ENCODE peak calls at places on chromosomes 4 and X, in four cellular contexts. T is AG04450, M is pancreas, K is foreskin fibroblast. I is an unnamed sample.

GRCh38 chr4:72295966-72296557 is 264.3 kb downstream of the NPFFR2 start:
- DNase-seq in T (peak; percentile 15), M (no peak), K (no peak), I (peak; percentile 50)

GRCh38 chrX:47321978-47322377 is 48.4 kb upstream of the ZNF157 start:
- DNase-seq in T (no peak), M (no peak), K (no peak), I (no peak)

GRCh38 chr4:123361195-123361861 is 35.3 kb upstream of the SPRY1 start:
- DNase-seq in T (peak; percentile 88), M (no peak), K (peak; percentile 86), I (peak; percentile 66)

GRCh38 chrX:68647156-68647957 is at the start of gene STARD8:
- DNase-seq in T (no peak), M (peak; percentile 26), K (peak; percentile 33), I (no peak)

GRCh38 chr4:30770049-30770549 is 49.9 kb downstream of the PCDH7 start:
- DNase-seq in T (no peak), M (no peak), K (peak; percentile 4), I (no peak)

GRCh38 chr4:22574880-22575279 is 59.0 kb upstream of the ADGRA3 start:
- DNase-seq in T (no peak), M (no peak), K (no peak), I (no peak)

GRCh38 chrX:39152106-39152649 is 350.9 kb downstream of the MID1IP1 start:
- DNase-seq in T (no peak), M (no peak), K (no peak), I (no peak)

GRCh38 chr4:61517144-61517543 is 317.0 kb downstream of the ADGRL3 start:
- DNase-seq in T (no peak), M (no peak), K (no peak), I (no peak)

GRCh38 chrX:10608099-10608498 is 12.3 kb downstream of the MID1 start:
- DNase-seq in T (peak; percentile 56), M (no peak), K (peak; percentile 51), I (no peak)

GRCh38 chr4:81896936-81897335 is 425.2 kb upstream of the RASGEF1B start:
- DNase-seq in T (no peak), M (no peak), K (no peak), I (no peak)

GRCh38 chrX:19888419-19888879 is 1.0 kb upstream of the SH3KBP1 start:
- DNase-seq in T (peak; percentile 36), M (no peak), K (peak; percentile 50), I (peak; percentile 42)

GRCh38 chr4:142549726-142550463 is 296.2 kb downstream of the INPP4B start:
- DNase-seq in T (peak; percentile 23), M (peak; percentile 24), K (peak; percentile 78), I (no peak)

GRCh38 chrX:132216806-132217202 is 2.4 kb downstream of the RAP2C start:
- DNase-seq in T (no peak), M (no peak), K (no peak), I (no peak)

GRCh38 chr4:101953949-101954348 is 163.4 kb downstream of the BANK1 start:
- DNase-seq in T (peak; percentile 16), M (no peak), K (no peak), I (peak; percentile 52)

GRCh38 chrX:79288723-79289122 is 78.4 kb downstream of the ITM2A start:
- DNase-seq in T (no peak), M (no peak), K (no peak), I (no peak)

GRCh38 chrX:16852617-16853179 is 17.5 kb downstream of the RBBP7 start:
- DNase-seq in T (no peak), M (no peak), K (no peak), I (no peak)

GRCh38 chr4:102826105-102826889 is 1.1 kb downstream of the UBE2D3 start:
- DNase-seq in T (no peak), M (no peak), K (no peak), I (no peak)

GRCh38 chrX:19272452-19272851 is 71.3 kb upstream of the PDHA1 start:
- DNase-seq in T (no peak), M (no peak), K (no peak), I (no peak)

GRCh38 chrX:96182366-96182765 is 502.3 kb upstream of the DIAPH2 start:
- DNase-seq in T (peak; percentile 1), M (no peak), K (no peak), I (no peak)

GRCh38 chr4:152041304-152041703 is 280.5 kb upstream of the GATB start:
- DNase-seq in T (no peak), M (no peak), K (no peak), I (no peak)

GRCh38 chr4:6463311-6464289 is 8.8 kb downstream of the PPP2R2C start:
- DNase-seq in T (no peak), M (no peak), K (no peak), I (no peak)

GRCh38 chrX:40573763-40574162 is 7.0 kb upstream of the ATP6AP2 start:
- DNase-seq in T (no peak), M (no peak), K (no peak), I (no peak)

GRCh38 chr4:17168571-17168970 is 270.1 kb upstream of the LDB2 start:
- DNase-seq in T (peak; percentile 59), M (no peak), K (peak; percentile 55), I (peak; percentile 51)
- H3K4me3 ChIP-seq in T (no peak overlapping the region), M (no peak overlapping the region), K (no peak overlapping the region), I (no peak overlapping the region)

GRCh38 chr4:25756503-25756902 is 100.9 kb downstream of the SLC34A2 start:
- DNase-seq in T (no peak), M (no peak), K (no peak), I (no peak)

GRCh38 chr4:25757452-25757851 is 101.8 kb downstream of the SLC34A2 start:
- DNase-seq in T (no peak), M (no peak), K (no peak), I (no peak)

GRCh38 chr4:25759101-25759500 is 103.5 kb downstream of the SLC34A2 start:
- DNase-seq in T (no peak), M (no peak), K (no peak), I (no peak)

GRCh38 chr4:25760048-25760447 is 102.7 kb downstream of the SEL1L3 start:
- DNase-seq in T (no peak), M (no peak), K (no peak), I (no peak)

GRCh38 chr4:25760518-25761157 is 102.2 kb downstream of the SEL1L3 start:
- DNase-seq in T (no peak), M (no peak), K (peak; percentile 10), I (no peak)
- H3K4me3 ChIP-seq in T (no peak overlapping the region), M (no peak overlapping the region), K (no peak overlapping the region), I (no peak overlapping the region)

DNA sequence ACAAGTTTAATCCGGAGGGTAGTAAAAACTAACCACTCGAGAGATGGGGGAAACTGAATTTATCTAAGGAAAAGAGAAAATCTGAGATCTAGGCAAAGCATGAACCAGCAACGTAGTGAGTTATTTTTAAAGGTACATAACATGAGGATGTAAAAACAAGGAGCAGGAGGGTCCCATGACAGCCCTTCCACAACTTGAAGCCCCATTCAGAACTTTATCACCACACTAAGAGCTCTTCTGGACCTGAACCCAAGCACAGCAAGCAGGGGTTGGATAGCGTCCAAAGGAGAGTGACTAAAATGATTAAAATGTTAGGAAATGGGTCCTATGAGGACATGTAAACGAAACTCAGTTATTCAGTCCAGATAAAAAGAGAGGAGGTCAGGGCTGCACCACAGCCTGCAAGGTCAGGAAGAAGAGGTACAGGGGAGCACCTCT is 16.2 kb downstream of the SH3RF1 start:
- DNase-seq in T (peak; percentile 53), M (peak; percentile 37), K (peak; percentile 86), I (peak; percentile 56)
- H3K4me3 ChIP-seq in T (peak overlapping the region; percentile 12), M (no peak overlapping the region), K (no peak overlapping the region), I (no peak overlapping the region)

DNA sequence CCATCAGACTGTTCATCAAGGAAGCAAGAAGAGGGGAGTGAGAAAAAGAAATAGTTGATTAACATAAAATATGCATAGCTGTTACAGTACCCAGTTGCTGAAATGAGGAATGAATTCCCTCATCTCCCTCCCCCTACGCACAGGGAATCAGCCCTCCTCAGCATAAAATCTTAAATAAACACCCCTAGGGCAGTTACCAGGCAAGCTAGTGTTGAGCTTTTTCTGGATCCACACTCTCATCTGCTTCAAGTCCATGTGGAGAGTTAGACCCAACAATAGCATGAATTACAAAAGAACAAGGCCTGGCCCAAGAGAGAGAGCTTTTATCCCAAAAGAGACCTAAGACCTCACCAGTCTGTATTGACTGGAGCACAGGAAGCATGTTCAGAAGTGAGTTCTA is 19.0 kb upstream of the SYTL4 start:
- DNase-seq in T (no peak), M (no peak), K (no peak), I (no peak)
- H3K4me3 ChIP-seq in T (no peak overlapping the region), M (no peak overlapping the region), K (no peak overlapping the region), I (no peak overlapping the region)

GRCh38 chrX:154367474-154368308 is 6.7 kb downstream of the FLNA start:
- DNase-seq in T (no peak), M (no peak), K (no peak), I (no peak)
- H3K4me3 ChIP-seq in T (peak overlapping the region; percentile 92), M (no peak overlapping the region), K (peak overlapping the region; percentile 92), I (peak overlapping the region; percentile 88)

GRCh38 chr4:25312496-25313193 is at the start of gene ZCCHC4:
- DNase-seq in T (peak; percentile 82), M (peak; percentile 86), K (peak; percentile 83), I (peak; percentile 66)

GRCh38 chr4:25308266-25308665 is 4.3 kb upstream of the ZCCHC4 start:
- DNase-seq in T (no peak), M (no peak), K (no peak), I (no peak)

GRCh38 chr4:25308761-25309160 is 3.8 kb upstream of the ZCCHC4 start:
- DNase-seq in T (no peak), M (no peak), K (peak; percentile 21), I (peak; percentile 25)

GRCh38 chr4:25310825-25311210 is 1.8 kb upstream of the ZCCHC4 start:
- DNase-seq in T (no peak), M (no peak), K (no peak), I (no peak)

DNA sequence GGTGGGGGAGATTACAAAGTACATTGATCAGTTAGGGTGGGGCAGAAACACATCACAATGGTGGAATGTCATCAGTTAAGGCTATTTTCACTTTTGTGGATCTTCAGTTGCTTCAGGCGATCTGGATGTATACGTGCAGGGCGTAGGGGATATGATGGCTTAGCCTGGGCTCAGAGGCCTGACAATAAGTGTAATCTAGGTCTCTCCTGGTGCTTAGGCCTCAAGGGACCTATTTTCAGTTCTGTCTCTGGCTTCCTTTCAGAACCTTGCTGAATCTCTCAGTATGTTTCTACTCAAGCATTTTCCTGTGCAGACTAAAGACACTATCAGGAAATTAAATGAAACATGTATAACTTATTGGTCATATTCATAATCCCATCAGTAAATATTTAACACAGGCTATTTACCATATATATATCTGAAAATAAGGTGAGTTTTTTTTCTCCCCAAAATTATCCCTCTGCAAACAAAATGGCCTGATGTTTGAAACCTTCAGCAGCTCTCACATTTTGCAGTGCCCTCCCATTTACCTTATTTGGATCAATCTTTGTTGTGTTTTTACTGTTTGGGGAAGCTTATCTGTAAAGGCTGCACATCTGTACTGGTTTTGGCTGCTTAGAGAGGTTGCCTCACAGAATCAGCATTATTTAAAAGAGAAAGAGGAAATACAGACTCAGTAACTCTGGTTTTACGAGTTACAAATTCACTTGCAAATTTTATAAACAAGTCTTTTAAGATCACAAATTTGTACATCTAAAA is 2.3 kb upstream of the ZCCHC4 start:
- DNase-seq in T (no peak), M (no peak), K (no peak), I (no peak)
- H3K4me3 ChIP-seq in T (no peak overlapping the region), M (no peak overlapping the region), K (no peak overlapping the region), I (no peak overlapping the region)

DNA sequence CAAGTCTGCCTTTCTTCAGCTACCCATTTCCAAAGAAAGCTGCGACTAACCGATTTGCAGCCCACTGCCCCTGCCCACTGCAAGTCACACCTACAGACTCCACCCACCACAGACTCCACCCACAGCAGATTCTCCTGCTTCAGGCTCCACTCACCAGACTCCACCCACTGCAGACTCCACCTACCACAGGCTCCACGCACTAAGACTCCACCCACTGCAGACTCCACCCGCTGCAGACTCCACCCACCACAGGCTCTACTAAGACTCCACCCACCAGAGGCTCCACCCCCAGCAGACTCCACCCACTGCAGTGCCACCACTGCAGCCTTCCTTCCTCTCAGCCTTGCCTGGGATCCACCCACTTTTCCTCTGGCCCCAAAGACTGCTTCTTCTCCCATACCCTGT is 41.3 kb downstream of the ABLIM2 start:
- DNase-seq in T (no peak), M (peak; percentile 58), K (no peak), I (no peak)
- H3K4me3 ChIP-seq in T (no peak overlapping the region), M (no peak overlapping the region), K (no peak overlapping the region), I (no peak overlapping the region)

I was measured in HFF-Myc.